ENCODE peak calls at places on chromosomes 4 and X, in five cellular contexts. One of them, this sample, is unnamed.

GRCh38 chrX:46376246-46376885 is 168.9 kb downstream of the ZNF674 start:
- DNase-seq in GM12878: no peak
- DNase-seq in IMR-90: peak; percentile 48
- DNase-seq in K562: no peak
- DNase-seq in SK-N-SH: no peak
- DNase-seq in this sample: peak; percentile 57

GRCh38 chr4:80197601-80198444 is 520 bp downstream of the PRDM8 start:
- DNase-seq in GM12878: no peak
- DNase-seq in IMR-90: no peak
- DNase-seq in K562: no peak
- DNase-seq in SK-N-SH: peak; percentile 83
- DNase-seq in this sample: no peak

GRCh38 chrX:11899091-11899490 is 141.1 kb downstream of the MSL3 start:
- DNase-seq in GM12878: no peak
- DNase-seq in IMR-90: no peak
- DNase-seq in K562: no peak
- DNase-seq in SK-N-SH: no peak
- DNase-seq in this sample: no peak

GRCh38 chr4:148069086-148070010 is 337.5 kb downstream of the ARHGAP10 start:
- DNase-seq in GM12878: no peak
- DNase-seq in IMR-90: no peak
- DNase-seq in K562: no peak
- DNase-seq in SK-N-SH: no peak
- DNase-seq in this sample: no peak

GRCh38 chr4:81747242-81747930 is 275.7 kb upstream of the RASGEF1B start:
- DNase-seq in GM12878: no peak
- DNase-seq in IMR-90: no peak
- DNase-seq in K562: peak; percentile 22
- DNase-seq in SK-N-SH: no peak
- DNase-seq in this sample: no peak

GRCh38 chr4:187541666-187542065 is 453.9 kb upstream of the ZFP42 start:
- DNase-seq in GM12878: no peak
- DNase-seq in IMR-90: no peak
- DNase-seq in K562: no peak
- DNase-seq in SK-N-SH: no peak
- DNase-seq in this sample: no peak

GRCh38 chr4:73187325-73187724 is 71.3 kb downstream of the ANKRD17 start:
- DNase-seq in GM12878: no peak
- DNase-seq in IMR-90: peak; percentile 53
- DNase-seq in K562: no peak
- DNase-seq in SK-N-SH: no peak
- DNase-seq in this sample: no peak

GRCh38 chr4:110119347-110119746 is 79.1 kb downstream of the ELOVL6 start:
- DNase-seq in GM12878: no peak
- DNase-seq in IMR-90: no peak
- DNase-seq in K562: no peak
- DNase-seq in SK-N-SH: no peak
- DNase-seq in this sample: no peak

GRCh38 chr4:172662113-172662512 is 506.5 kb upstream of the GALNT7 start:
- DNase-seq in GM12878: no peak
- DNase-seq in IMR-90: no peak
- DNase-seq in K562: no peak
- DNase-seq in SK-N-SH: no peak
- DNase-seq in this sample: no peak

GRCh38 chr4:27692098-27692679 is 831.5 kb downstream of the STIM2 start:
- DNase-seq in GM12878: no peak
- DNase-seq in IMR-90: peak; percentile 29
- DNase-seq in K562: no peak
- DNase-seq in SK-N-SH: peak; percentile 15
- DNase-seq in this sample: peak; percentile 28

GRCh38 chr4:166143227-166143626 is 270.2 kb downstream of the TLL1 start:
- DNase-seq in GM12878: no peak
- DNase-seq in IMR-90: no peak
- DNase-seq in K562: no peak
- DNase-seq in SK-N-SH: no peak
- DNase-seq in this sample: no peak

GRCh38 chr4:127249767-127250108 is 383.0 kb upstream of the INTU start:
- DNase-seq in GM12878: no peak
- DNase-seq in IMR-90: no peak
- DNase-seq in K562: no peak
- DNase-seq in SK-N-SH: no peak
- DNase-seq in this sample: no peak

GRCh38 chr4:186699298-186699697 is 24.4 kb downstream of the FAT1 start:
- DNase-seq in GM12878: no peak
- DNase-seq in IMR-90: peak; percentile 22
- DNase-seq in K562: no peak
- DNase-seq in SK-N-SH: no peak
- DNase-seq in this sample: peak; percentile 77

GRCh38 chrX:130994671-130995070 is 63.5 kb upstream of the ARHGAP36 start:
- DNase-seq in GM12878: no peak
- DNase-seq in IMR-90: peak; percentile 2
- DNase-seq in K562: peak; percentile 25
- DNase-seq in SK-N-SH: peak; percentile 30
- DNase-seq in this sample: no peak

GRCh38 chr4:122503214-122503613 is 46.7 kb upstream of the IL2 start:
- DNase-seq in GM12878: no peak
- DNase-seq in IMR-90: no peak
- DNase-seq in K562: no peak
- DNase-seq in SK-N-SH: no peak
- DNase-seq in this sample: no peak

GRCh38 chr4:173211838-173212237 is 43.2 kb downstream of the GALNT7 start:
- DNase-seq in GM12878: no peak
- DNase-seq in IMR-90: peak; percentile 78
- DNase-seq in K562: peak; percentile 34
- DNase-seq in SK-N-SH: no peak
- DNase-seq in this sample: no peak

GRCh38 chrX:94908171-94908570 is 1234.2 kb downstream of the FAM133A start:
- DNase-seq in GM12878: no peak
- DNase-seq in IMR-90: no peak
- DNase-seq in K562: no peak
- DNase-seq in SK-N-SH: peak; percentile 53
- DNase-seq in this sample: no peak

GRCh38 chrX:37667141-37667540 is 18.4 kb upstream of the XK start:
- DNase-seq in GM12878: no peak
- DNase-seq in IMR-90: no peak
- DNase-seq in K562: no peak
- DNase-seq in SK-N-SH: no peak
- DNase-seq in this sample: no peak

GRCh38 chrX:51496501-51497291 is at the start of gene NUDT11:
- DNase-seq in GM12878: no peak
- DNase-seq in IMR-90: peak; percentile 72
- DNase-seq in K562: peak; percentile 41
- DNase-seq in SK-N-SH: peak; percentile 80
- DNase-seq in this sample: no peak

DNA sequence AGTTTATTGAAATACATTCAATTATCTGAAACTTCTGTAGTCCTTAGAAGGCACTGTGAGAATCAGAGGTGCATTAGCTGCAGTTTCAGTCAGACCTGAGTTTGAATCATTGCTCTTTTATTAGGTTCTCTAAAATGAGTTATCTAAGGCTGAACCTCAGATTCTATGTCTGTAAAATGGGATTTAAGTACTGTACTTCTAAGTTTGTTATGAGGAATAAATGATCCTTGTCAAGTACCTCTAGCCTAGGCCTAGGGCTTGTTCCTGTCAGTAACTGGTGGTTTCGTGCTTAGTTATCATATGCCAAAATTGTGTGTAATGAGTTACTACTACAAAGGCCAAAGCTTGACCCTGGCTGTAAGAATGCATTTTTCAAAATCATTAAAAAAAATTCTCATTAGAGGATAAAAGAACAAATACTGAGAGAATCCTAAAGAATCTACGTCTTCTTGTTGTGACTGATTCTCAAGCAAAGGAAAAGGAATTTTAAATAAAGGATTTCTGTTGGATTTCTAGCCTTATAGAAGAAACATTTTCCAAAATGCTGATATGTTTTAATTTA is 65.8 kb downstream of the SLIT2 start:
- DNase-seq in GM12878: no peak
- DNase-seq in IMR-90: no peak
- DNase-seq in K562: no peak
- DNase-seq in SK-N-SH: no peak
- DNase-seq in this sample: no peak
- TF ChIP-seq MXI1 in GM12878: no peak
- TF ChIP-seq MXI1 in IMR-90: no peak
- TF ChIP-seq MXI1 in K562: no peak
- TF ChIP-seq MXI1 in SK-N-SH: no peak
- TF ChIP-seq MXI1 in this sample: no peak

GRCh38 chrX:154815274-154815818 is 10.1 kb upstream of the MPP1 start:
- DNase-seq in GM12878: no peak
- DNase-seq in IMR-90: peak; percentile 86
- DNase-seq in K562: no peak
- DNase-seq in SK-N-SH: no peak
- DNase-seq in this sample: no peak
- TF ChIP-seq MXI1 in GM12878: no peak
- TF ChIP-seq MXI1 in IMR-90: no peak
- TF ChIP-seq MXI1 in K562: no peak
- TF ChIP-seq MXI1 in SK-N-SH: no peak
- TF ChIP-seq MXI1 in this sample: no peak

GRCh38 chrX:44303119-44303518 is 40.4 kb downstream of the EFHC2 start:
- DNase-seq in GM12878: no peak
- DNase-seq in IMR-90: no peak
- DNase-seq in K562: no peak
- DNase-seq in SK-N-SH: no peak
- DNase-seq in this sample: no peak

GRCh38 chrX:44305921-44306320 is 37.6 kb downstream of the EFHC2 start:
- DNase-seq in GM12878: no peak
- DNase-seq in IMR-90: no peak
- DNase-seq in K562: no peak
- DNase-seq in SK-N-SH: no peak
- DNase-seq in this sample: no peak

GRCh38 chrX:44310227-44310626 is 33.2 kb downstream of the EFHC2 start:
- DNase-seq in GM12878: no peak
- DNase-seq in IMR-90: no peak
- DNase-seq in K562: no peak
- DNase-seq in SK-N-SH: no peak
- DNase-seq in this sample: no peak

GRCh38 chrX:44308869-44309268 is 34.6 kb downstream of the EFHC2 start:
- DNase-seq in GM12878: no peak
- DNase-seq in IMR-90: no peak
- DNase-seq in K562: no peak
- DNase-seq in SK-N-SH: no peak
- DNase-seq in this sample: no peak

DNA sequence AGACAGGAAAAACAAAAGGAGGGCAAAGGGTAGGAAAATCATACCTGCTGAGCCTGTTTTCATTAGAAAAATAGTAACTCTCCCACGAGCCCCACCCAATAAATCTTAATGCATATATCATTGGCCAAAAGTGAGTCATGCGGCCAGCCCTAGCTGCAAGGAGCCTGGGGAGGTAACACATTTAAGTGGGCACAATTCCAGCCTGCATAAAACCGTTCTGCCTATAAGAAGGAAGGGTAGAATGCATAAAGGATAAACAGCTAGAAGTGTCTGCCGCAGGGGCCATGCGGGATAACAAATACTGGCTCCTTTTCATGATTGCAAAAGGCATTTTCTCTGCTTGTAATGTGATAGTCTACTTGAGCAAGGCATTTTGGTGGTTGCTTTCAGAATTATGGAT is 37.1 kb downstream of the EFHC2 start:
- DNase-seq in GM12878: no peak
- DNase-seq in IMR-90: peak; percentile 20
- DNase-seq in K562: no peak
- DNase-seq in SK-N-SH: no peak
- DNase-seq in this sample: no peak
- TF ChIP-seq MXI1 in GM12878: no peak
- TF ChIP-seq MXI1 in IMR-90: no peak
- TF ChIP-seq MXI1 in K562: no peak
- TF ChIP-seq MXI1 in SK-N-SH: no peak
- TF ChIP-seq MXI1 in this sample: no peak

GRCh38 chr4:94408549-94409374 is 43.0 kb upstream of the PDLIM5 start:
- DNase-seq in GM12878: no peak
- DNase-seq in IMR-90: peak; percentile 51
- DNase-seq in K562: no peak
- DNase-seq in SK-N-SH: no peak
- DNase-seq in this sample: peak; percentile 46
- TF ChIP-seq MXI1 in GM12878: no peak
- TF ChIP-seq MXI1 in IMR-90: no peak
- TF ChIP-seq MXI1 in K562: no peak
- TF ChIP-seq MXI1 in SK-N-SH: no peak
- TF ChIP-seq MXI1 in this sample: no peak

DNA sequence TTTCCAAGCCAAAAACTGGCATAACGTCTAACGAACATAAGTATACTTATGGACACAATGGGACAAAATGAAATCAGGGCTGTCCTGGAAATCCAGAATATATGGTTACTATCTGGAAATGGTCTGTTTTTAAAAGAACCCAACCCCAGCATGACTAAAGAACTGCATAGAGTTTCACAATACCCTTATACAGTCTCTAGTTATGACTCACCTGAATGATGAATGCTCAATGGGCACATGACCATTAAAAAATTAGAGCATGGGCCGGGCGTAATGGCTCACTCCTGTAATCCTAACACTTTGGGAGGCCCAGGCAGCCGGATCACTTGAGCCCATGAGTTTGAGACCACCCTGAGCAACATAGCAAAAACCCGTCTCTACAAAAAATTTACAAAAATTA is 31.8 kb downstream of the AMMECR1 start:
- DNase-seq in GM12878: no peak
- DNase-seq in IMR-90: peak; percentile 89
- DNase-seq in K562: no peak
- DNase-seq in SK-N-SH: no peak
- DNase-seq in this sample: no peak
- TF ChIP-seq MXI1 in GM12878: no peak
- TF ChIP-seq MXI1 in IMR-90: no peak
- TF ChIP-seq MXI1 in K562: no peak
- TF ChIP-seq MXI1 in SK-N-SH: no peak
- TF ChIP-seq MXI1 in this sample: no peak

GRCh38 chr4:6925357-6925836 is 15.8 kb downstream of the TBC1D14 start:
- DNase-seq in GM12878: no peak
- DNase-seq in IMR-90: no peak
- DNase-seq in K562: peak; percentile 45
- DNase-seq in SK-N-SH: no peak
- DNase-seq in this sample: no peak

GRCh38 chr4:6926081-6926480 is 16.5 kb downstream of the TBC1D14 start:
- DNase-seq in GM12878: no peak
- DNase-seq in IMR-90: no peak
- DNase-seq in K562: no peak
- DNase-seq in SK-N-SH: no peak
- DNase-seq in this sample: no peak

GRCh38 chr4:6929339-6929734 is 19.7 kb downstream of the TBC1D14 start:
- DNase-seq in GM12878: no peak
- DNase-seq in IMR-90: no peak
- DNase-seq in K562: no peak
- DNase-seq in SK-N-SH: no peak
- DNase-seq in this sample: no peak

GRCh38 chr4:6928067-6928466 is 18.4 kb downstream of the TBC1D14 start:
- DNase-seq in GM12878: no peak
- DNase-seq in IMR-90: no peak
- DNase-seq in K562: no peak
- DNase-seq in SK-N-SH: no peak
- DNase-seq in this sample: no peak

GRCh38 chr4:6926681-6927478 is 17.3 kb downstream of the TBC1D14 start:
- DNase-seq in GM12878: no peak
- DNase-seq in IMR-90: peak; percentile 60
- DNase-seq in K562: peak; percentile 80
- DNase-seq in SK-N-SH: no peak
- DNase-seq in this sample: peak; percentile 96
- TF ChIP-seq MXI1 in GM12878: no peak
- TF ChIP-seq MXI1 in IMR-90: no peak
- TF ChIP-seq MXI1 in K562: no peak
- TF ChIP-seq MXI1 in SK-N-SH: no peak
- TF ChIP-seq MXI1 in this sample: no peak

GRCh38 chrX:19121898-19122640 is at the start of gene ADGRG2:
- DNase-seq in GM12878: no peak
- DNase-seq in IMR-90: peak; percentile 11
- DNase-seq in K562: no peak
- DNase-seq in SK-N-SH: peak; percentile 71
- DNase-seq in this sample: no peak
- TF ChIP-seq MXI1 in GM12878: no peak
- TF ChIP-seq MXI1 in IMR-90: no peak
- TF ChIP-seq MXI1 in K562: no peak
- TF ChIP-seq MXI1 in SK-N-SH: no peak
- TF ChIP-seq MXI1 in this sample: no peak